ENCODE peak calls at places on chromosomes 4 and X, in seven cellular contexts. One of them, this sample, is unnamed.

GRCh38 chr4:177987896-177988295 is 545.7 kb upstream of the AGA start:
- DNase-seq in pancreas: no peak
- DNase-seq in PC-3: no peak
- DNase-seq in left ventricle myocardium inferior: no peak
- DNase-seq in glutamatergic neuron: no peak
- DNase-seq in IMR-90: no peak
- DNase-seq in left lung: no peak
- DNase-seq in this sample: no peak

GRCh38 chr4:118026806-118027205 is 7.5 kb upstream of the NDST3 start:
- DNase-seq in pancreas: no peak
- DNase-seq in PC-3: no peak
- DNase-seq in left ventricle myocardium inferior: no peak
- DNase-seq in glutamatergic neuron: no peak
- DNase-seq in IMR-90: no peak
- DNase-seq in left lung: no peak
- DNase-seq in this sample: no peak

GRCh38 chrX:37476571-37477188 is 94.8 kb upstream of the LANCL3 start:
- DNase-seq in pancreas: no peak
- DNase-seq in PC-3: no peak
- DNase-seq in left ventricle myocardium inferior: no peak
- DNase-seq in glutamatergic neuron: no peak
- DNase-seq in IMR-90: no peak
- DNase-seq in left lung: no peak
- DNase-seq in this sample: no peak

GRCh38 chr4:152500798-152501434 is 35.0 kb downstream of the FBXW7 start:
- DNase-seq in pancreas: no peak
- DNase-seq in PC-3: peak; percentile 90
- DNase-seq in left ventricle myocardium inferior: no peak
- DNase-seq in glutamatergic neuron: no peak
- DNase-seq in IMR-90: peak; percentile 93
- DNase-seq in left lung: no peak
- DNase-seq in this sample: peak; percentile 82

GRCh38 chr4:145289403-145290076 is 109.2 kb upstream of the OTUD4 start:
- DNase-seq in pancreas: no peak
- DNase-seq in PC-3: no peak
- DNase-seq in left ventricle myocardium inferior: no peak
- DNase-seq in glutamatergic neuron: no peak
- DNase-seq in IMR-90: peak; percentile 72
- DNase-seq in left lung: no peak
- DNase-seq in this sample: peak; percentile 40

GRCh38 chrX:123906557-123907316 is 46.9 kb downstream of the XIAP start:
- DNase-seq in pancreas: no peak
- DNase-seq in PC-3: no peak
- DNase-seq in left ventricle myocardium inferior: no peak
- DNase-seq in glutamatergic neuron: no peak
- DNase-seq in IMR-90: no peak
- DNase-seq in left lung: no peak
- DNase-seq in this sample: no peak

GRCh38 chr4:171718069-171718468 is 95.1 kb upstream of the GALNTL6 start:
- DNase-seq in pancreas: no peak
- DNase-seq in PC-3: no peak
- DNase-seq in left ventricle myocardium inferior: no peak
- DNase-seq in glutamatergic neuron: no peak
- DNase-seq in IMR-90: no peak
- DNase-seq in left lung: no peak
- DNase-seq in this sample: no peak

GRCh38 chrX:1341531-1342179 is 5.1 kb downstream of the IL3RA start:
- DNase-seq in pancreas: no peak
- DNase-seq in PC-3: no peak
- DNase-seq in left ventricle myocardium inferior: no peak
- DNase-seq in glutamatergic neuron: no peak
- DNase-seq in IMR-90: no peak
- DNase-seq in left lung: no peak
- DNase-seq in this sample: no peak

GRCh38 chr4:62377700-62378099 is 1177.6 kb downstream of the ADGRL3 start:
- DNase-seq in pancreas: no peak
- DNase-seq in PC-3: no peak
- DNase-seq in left ventricle myocardium inferior: no peak
- DNase-seq in glutamatergic neuron: no peak
- DNase-seq in IMR-90: no peak
- DNase-seq in left lung: no peak
- DNase-seq in this sample: no peak

GRCh38 chrX:155068165-155068564 is 2.8 kb downstream of the CMC4 start:
- DNase-seq in pancreas: no peak
- DNase-seq in PC-3: peak; percentile 82
- DNase-seq in left ventricle myocardium inferior: no peak
- DNase-seq in glutamatergic neuron: no peak
- DNase-seq in IMR-90: peak; percentile 70
- DNase-seq in left lung: no peak
- DNase-seq in this sample: peak; percentile 42

GRCh38 chrX:155070663-155070974 is 317 bp downstream of the CMC4 start:
- DNase-seq in pancreas: no peak
- DNase-seq in PC-3: no peak
- DNase-seq in left ventricle myocardium inferior: no peak
- DNase-seq in glutamatergic neuron: no peak
- DNase-seq in IMR-90: no peak
- DNase-seq in left lung: no peak
- DNase-seq in this sample: no peak

GRCh38 chrX:155070038-155070437 is 898 bp downstream of the CMC4 start:
- DNase-seq in pancreas: no peak
- DNase-seq in PC-3: no peak
- DNase-seq in left ventricle myocardium inferior: no peak
- DNase-seq in glutamatergic neuron: no peak
- DNase-seq in IMR-90: no peak
- DNase-seq in left lung: no peak
- DNase-seq in this sample: no peak

GRCh38 chrX:155070975-155071693 is at the start of the genes BRCC3, CMC4 and MTCP1:
- DNase-seq in pancreas: peak; percentile 90
- DNase-seq in PC-3: peak; percentile 85
- DNase-seq in left ventricle myocardium inferior: peak; percentile 79
- DNase-seq in glutamatergic neuron: peak; percentile 75
- DNase-seq in IMR-90: peak; percentile 79
- DNase-seq in left lung: peak; percentile 87
- DNase-seq in this sample: peak; percentile 51

GRCh38 chrX:155069414-155069813 is 1.5 kb downstream of the CMC4 start:
- DNase-seq in pancreas: no peak
- DNase-seq in PC-3: no peak
- DNase-seq in left ventricle myocardium inferior: no peak
- DNase-seq in glutamatergic neuron: no peak
- DNase-seq in IMR-90: no peak
- DNase-seq in left lung: no peak
- DNase-seq in this sample: no peak
- TF ChIP-seq CTCF in pancreas: no peak
- TF ChIP-seq CTCF in PC-3: no peak
- TF ChIP-seq CTCF in left ventricle myocardium inferior: no peak
- TF ChIP-seq CTCF in glutamatergic neuron: no peak
- TF ChIP-seq CTCF in IMR-90: no peak
- TF ChIP-seq CTCF in left lung: no peak
- TF ChIP-seq CTCF in this sample: no peak

GRCh38 chrX:87337267-87337666 is 180.3 kb upstream of the KLHL4 start:
- DNase-seq in pancreas: no peak
- DNase-seq in PC-3: no peak
- DNase-seq in left ventricle myocardium inferior: no peak
- DNase-seq in glutamatergic neuron: no peak
- DNase-seq in IMR-90: no peak
- DNase-seq in left lung: no peak
- DNase-seq in this sample: no peak
- TF ChIP-seq CTCF in pancreas: no peak
- TF ChIP-seq CTCF in PC-3: peak; percentile 36
- TF ChIP-seq CTCF in left ventricle myocardium inferior: no peak
- TF ChIP-seq CTCF in glutamatergic neuron: no peak
- TF ChIP-seq CTCF in IMR-90: no peak
- TF ChIP-seq CTCF in left lung: no peak
- TF ChIP-seq CTCF in this sample: peak; percentile 8

DNA sequence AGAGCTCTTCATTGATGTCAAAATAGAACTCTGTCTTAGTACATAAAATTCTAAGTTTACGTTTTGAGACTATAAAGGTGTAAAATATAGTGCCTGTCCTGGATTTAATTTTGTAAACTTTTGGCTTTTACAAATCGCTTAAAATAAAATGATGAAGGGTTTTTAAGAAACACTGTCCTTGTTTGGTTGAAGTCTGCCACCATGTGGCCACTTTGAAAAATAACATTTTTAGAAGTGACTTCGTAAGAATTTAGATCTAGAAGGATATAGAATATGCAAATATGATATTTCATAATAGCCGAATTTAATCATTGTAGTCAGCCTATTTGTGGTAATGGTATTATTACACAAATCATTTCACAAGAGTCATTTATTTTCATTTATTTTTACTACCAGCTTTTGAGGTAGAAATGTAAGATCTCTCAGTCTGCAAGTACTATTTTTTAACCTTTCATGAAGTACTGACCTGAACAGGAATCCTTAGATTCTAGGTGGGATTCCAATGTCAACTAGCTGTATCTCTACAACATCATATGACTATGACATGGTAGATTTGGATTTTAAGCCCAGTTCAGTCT is 31.0 kb upstream of the FAT4 start:
- DNase-seq in pancreas: no peak
- DNase-seq in PC-3: peak; percentile 39
- DNase-seq in left ventricle myocardium inferior: no peak
- DNase-seq in glutamatergic neuron: no peak
- DNase-seq in IMR-90: peak; percentile 51
- DNase-seq in left lung: no peak
- DNase-seq in this sample: no peak
- TF ChIP-seq CTCF in pancreas: peak; percentile 28
- TF ChIP-seq CTCF in PC-3: peak; percentile 73
- TF ChIP-seq CTCF in left ventricle myocardium inferior: peak; percentile 64
- TF ChIP-seq CTCF in glutamatergic neuron: peak; percentile 88
- TF ChIP-seq CTCF in IMR-90: peak; percentile 64
- TF ChIP-seq CTCF in left lung: peak; percentile 24
- TF ChIP-seq CTCF in this sample: peak; percentile 20

GRCh38 chr4:67869580-67870190 is 14.1 kb downstream of the TMPRSS11D start:
- DNase-seq in pancreas: no peak
- DNase-seq in PC-3: peak; percentile 15
- DNase-seq in left ventricle myocardium inferior: no peak
- DNase-seq in glutamatergic neuron: no peak
- DNase-seq in IMR-90: no peak
- DNase-seq in left lung: no peak
- DNase-seq in this sample: no peak

GRCh38 chr4:67877086-67877485 is 6.7 kb downstream of the TMPRSS11D start:
- DNase-seq in pancreas: no peak
- DNase-seq in PC-3: no peak
- DNase-seq in left ventricle myocardium inferior: no peak
- DNase-seq in glutamatergic neuron: no peak
- DNase-seq in IMR-90: no peak
- DNase-seq in left lung: no peak
- DNase-seq in this sample: no peak

GRCh38 chr4:67875011-67875410 is 8.8 kb downstream of the TMPRSS11D start:
- DNase-seq in pancreas: no peak
- DNase-seq in PC-3: no peak
- DNase-seq in left ventricle myocardium inferior: no peak
- DNase-seq in glutamatergic neuron: no peak
- DNase-seq in IMR-90: no peak
- DNase-seq in left lung: no peak
- DNase-seq in this sample: no peak

GRCh38 chr4:67873116-67873515 is 10.7 kb downstream of the TMPRSS11D start:
- DNase-seq in pancreas: no peak
- DNase-seq in PC-3: no peak
- DNase-seq in left ventricle myocardium inferior: no peak
- DNase-seq in glutamatergic neuron: no peak
- DNase-seq in IMR-90: no peak
- DNase-seq in left lung: no peak
- DNase-seq in this sample: no peak

GRCh38 chr4:67871867-67872266 is 11.9 kb downstream of the TMPRSS11D start:
- DNase-seq in pancreas: no peak
- DNase-seq in PC-3: peak; percentile 85
- DNase-seq in left ventricle myocardium inferior: no peak
- DNase-seq in glutamatergic neuron: no peak
- DNase-seq in IMR-90: peak; percentile 61
- DNase-seq in left lung: no peak
- DNase-seq in this sample: peak; percentile 39
- TF ChIP-seq CTCF in pancreas: peak; percentile 13
- TF ChIP-seq CTCF in PC-3: peak; percentile 88
- TF ChIP-seq CTCF in left ventricle myocardium inferior: peak; percentile 16
- TF ChIP-seq CTCF in glutamatergic neuron: no peak
- TF ChIP-seq CTCF in IMR-90: peak; percentile 85
- TF ChIP-seq CTCF in left lung: peak; percentile 13
- TF ChIP-seq CTCF in this sample: peak; percentile 37

GRCh38 chr4:148154769-148155168 is 287.4 kb downstream of the NR3C2 start:
- DNase-seq in pancreas: no peak
- DNase-seq in PC-3: no peak
- DNase-seq in left ventricle myocardium inferior: no peak
- DNase-seq in glutamatergic neuron: no peak
- DNase-seq in IMR-90: no peak
- DNase-seq in left lung: no peak
- DNase-seq in this sample: no peak

GRCh38 chr4:148151797-148152196 is 290.4 kb downstream of the NR3C2 start:
- DNase-seq in pancreas: no peak
- DNase-seq in PC-3: no peak
- DNase-seq in left ventricle myocardium inferior: no peak
- DNase-seq in glutamatergic neuron: no peak
- DNase-seq in IMR-90: no peak
- DNase-seq in left lung: no peak
- DNase-seq in this sample: no peak

GRCh38 chr4:148152868-148153630 is 289.2 kb downstream of the NR3C2 start:
- DNase-seq in pancreas: no peak
- DNase-seq in PC-3: no peak
- DNase-seq in left ventricle myocardium inferior: no peak
- DNase-seq in glutamatergic neuron: no peak
- DNase-seq in IMR-90: no peak
- DNase-seq in left lung: no peak
- DNase-seq in this sample: no peak
- TF ChIP-seq CTCF in pancreas: no peak
- TF ChIP-seq CTCF in PC-3: no peak
- TF ChIP-seq CTCF in left ventricle myocardium inferior: no peak
- TF ChIP-seq CTCF in glutamatergic neuron: no peak
- TF ChIP-seq CTCF in IMR-90: no peak
- TF ChIP-seq CTCF in left lung: no peak
- TF ChIP-seq CTCF in this sample: no peak

DNA sequence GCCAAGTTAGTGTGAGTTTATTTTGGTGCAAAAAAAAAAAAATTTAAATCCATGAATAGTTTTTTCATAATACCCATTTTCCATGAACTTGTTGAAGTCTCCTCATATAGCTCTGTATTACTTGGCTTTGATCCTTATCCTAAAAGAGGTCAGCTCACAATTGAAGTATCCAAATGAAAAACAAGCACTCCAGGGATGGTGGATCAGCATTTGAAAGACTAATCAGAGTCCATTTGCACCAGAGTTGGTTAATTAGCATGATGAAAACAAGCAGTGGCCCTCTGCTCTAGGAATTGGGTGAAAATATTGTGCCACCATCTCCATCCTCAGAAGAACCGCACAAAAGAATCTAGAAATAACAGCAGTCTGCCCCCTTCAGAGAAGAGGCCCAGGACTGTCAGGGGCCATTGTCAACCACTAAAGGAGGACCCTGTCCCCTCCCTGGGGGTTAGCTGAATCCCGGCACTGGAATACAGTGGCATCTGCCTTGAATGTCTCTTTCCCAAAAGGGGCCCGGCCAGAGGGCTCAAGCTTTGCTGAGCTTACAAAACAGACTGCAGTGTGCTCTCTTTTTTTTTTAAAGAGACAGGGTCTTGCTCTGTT is 24.7 kb downstream of the SH3KBP1 start:
- DNase-seq in pancreas: no peak
- DNase-seq in PC-3: no peak
- DNase-seq in left ventricle myocardium inferior: no peak
- DNase-seq in glutamatergic neuron: no peak
- DNase-seq in IMR-90: no peak
- DNase-seq in left lung: no peak
- DNase-seq in this sample: no peak
- TF ChIP-seq CTCF in pancreas: no peak
- TF ChIP-seq CTCF in PC-3: no peak
- TF ChIP-seq CTCF in left ventricle myocardium inferior: no peak
- TF ChIP-seq CTCF in glutamatergic neuron: no peak
- TF ChIP-seq CTCF in IMR-90: no peak
- TF ChIP-seq CTCF in left lung: no peak
- TF ChIP-seq CTCF in this sample: no peak

GRCh38 chr4:54107951-54108740 is 8.2 kb downstream of the GSX2 start:
- DNase-seq in pancreas: no peak
- DNase-seq in PC-3: no peak
- DNase-seq in left ventricle myocardium inferior: no peak
- DNase-seq in glutamatergic neuron: no peak
- DNase-seq in IMR-90: no peak
- DNase-seq in left lung: no peak
- DNase-seq in this sample: no peak
- TF ChIP-seq CTCF in pancreas: no peak
- TF ChIP-seq CTCF in PC-3: no peak
- TF ChIP-seq CTCF in left ventricle myocardium inferior: no peak
- TF ChIP-seq CTCF in glutamatergic neuron: no peak
- TF ChIP-seq CTCF in IMR-90: no peak
- TF ChIP-seq CTCF in left lung: no peak
- TF ChIP-seq CTCF in this sample: peak; percentile 39